ENCODE peak calls at places on chromosomes 13 and 19, in four cellular contexts. One of them, this sample, is unnamed.

GRCh38 chr13:59877933-59878332 is 285.8 kb downstream of the DIAPH3 start:
- DNase-seq in transverse colon: no peak
- DNase-seq in uterus: no peak
- DNase-seq in body of pancreas: no peak
- DNase-seq in this sample: no peak

GRCh38 chr19:35436477-35437141 is 11.4 kb upstream of the FFAR2 start:
- DNase-seq in transverse colon: peak; percentile 46
- DNase-seq in uterus: no peak
- DNase-seq in body of pancreas: peak; percentile 42
- DNase-seq in this sample: no peak

GRCh38 chr13:47166341-47166740 is 269.5 kb upstream of the HTR2A start:
- DNase-seq in transverse colon: no peak
- DNase-seq in uterus: no peak
- DNase-seq in body of pancreas: no peak
- DNase-seq in this sample: no peak

GRCh38 chr13:80126382-80127068 is 214.4 kb downstream of the SPRY2 start:
- DNase-seq in body of pancreas: no peak
- DNase-seq in transverse colon: no peak
- DNase-seq in uterus: no peak
- DNase-seq in this sample: no peak

GRCh38 chr13:32669030-32669646 is 82.9 kb downstream of the PDS5B start:
- DNase-seq in uterus: no peak
- DNase-seq in transverse colon: no peak
- DNase-seq in body of pancreas: no peak
- DNase-seq in this sample: no peak

GRCh38 chr13:36685912-36686311 is 12.1 kb downstream of the SERTM1 start:
- DNase-seq in uterus: peak; percentile 27
- DNase-seq in body of pancreas: no peak
- DNase-seq in transverse colon: no peak
- DNase-seq in this sample: no peak

GRCh38 chr19:2055871-2056809 is 5.1 kb upstream of the MKNK2 start:
- DNase-seq in transverse colon: peak; percentile 74
- DNase-seq in uterus: peak; percentile 90
- DNase-seq in body of pancreas: peak; percentile 49
- DNase-seq in this sample: peak; percentile 77

GRCh38 chr19:48842744-48843162 is 6.5 kb upstream of the HSD17B14 start:
- DNase-seq in body of pancreas: peak; percentile 40
- DNase-seq in transverse colon: peak; percentile 34
- DNase-seq in uterus: peak; percentile 57
- DNase-seq in this sample: no peak

GRCh38 chr19:28960586-28960985 is 252.4 kb downstream of the UQCRFS1 start:
- DNase-seq in body of pancreas: no peak
- DNase-seq in transverse colon: no peak
- DNase-seq in uterus: no peak
- DNase-seq in this sample: no peak

GRCh38 chr13:82758056-82758455 is 1124.2 kb downstream of the SLITRK1 start:
- DNase-seq in transverse colon: no peak
- DNase-seq in body of pancreas: no peak
- DNase-seq in uterus: no peak
- DNase-seq in this sample: no peak

GRCh38 chr13:32791545-32792172 is 205.4 kb downstream of the PDS5B start:
- DNase-seq in uterus: no peak
- DNase-seq in body of pancreas: no peak
- DNase-seq in transverse colon: no peak
- DNase-seq in this sample: no peak

GRCh38 chr19:14699641-14700040 is 9.8 kb downstream of the ZNF333 start:
- DNase-seq in uterus: no peak
- DNase-seq in body of pancreas: no peak
- DNase-seq in transverse colon: no peak
- DNase-seq in this sample: no peak

GRCh38 chr19:28881616-28882015 is 331.3 kb downstream of the UQCRFS1 start:
- DNase-seq in body of pancreas: no peak
- DNase-seq in transverse colon: no peak
- DNase-seq in uterus: no peak
- DNase-seq in this sample: no peak

GRCh38 chr13:97434417-97435296 is 688 bp downstream of the RAP2A start:
- DNase-seq in uterus: peak; percentile 44
- DNase-seq in transverse colon: peak; percentile 43
- DNase-seq in body of pancreas: peak; percentile 42
- DNase-seq in this sample: peak; percentile 76

GRCh38 chr13:59247166-59247565 is 916.6 kb downstream of the DIAPH3 start:
- DNase-seq in body of pancreas: peak; percentile 38
- DNase-seq in transverse colon: peak; percentile 38
- DNase-seq in uterus: no peak
- DNase-seq in this sample: peak; percentile 77

GRCh38 chr19:14837391-14837790 is 2.4 kb upstream of the OR7A5 start:
- DNase-seq in transverse colon: no peak
- DNase-seq in body of pancreas: no peak
- DNase-seq in uterus: no peak
- DNase-seq in this sample: no peak

GRCh38 chr19:17834350-17835181 is 13.2 kb downstream of the JAK3 start:
- DNase-seq in uterus: no peak
- DNase-seq in transverse colon: no peak
- DNase-seq in body of pancreas: no peak
- DNase-seq in this sample: no peak

GRCh38 chr13:34587586-34587985 is 354.5 kb upstream of the NBEA start:
- DNase-seq in transverse colon: no peak
- DNase-seq in uterus: no peak
- DNase-seq in body of pancreas: no peak
- DNase-seq in this sample: no peak

GRCh38 chr13:23440821-23441608 is 7.5 kb upstream of the SACS start:
- DNase-seq in uterus: no peak
- DNase-seq in body of pancreas: no peak
- DNase-seq in transverse colon: no peak
- DNase-seq in this sample: peak; percentile 58

GRCh38 chr13:35598790-35599369 is 122.4 kb upstream of the MAB21L1 start:
- DNase-seq in uterus: no peak
- DNase-seq in body of pancreas: no peak
- DNase-seq in transverse colon: no peak
- DNase-seq in this sample: no peak

GRCh38 chr19:28932446-28932845 is 280.5 kb downstream of the UQCRFS1 start:
- DNase-seq in transverse colon: no peak
- DNase-seq in body of pancreas: no peak
- DNase-seq in uterus: no peak
- DNase-seq in this sample: no peak

GRCh38 chr19:5624154-5624663 is 1.3 kb downstream of the SAFB start:
- DNase-seq in body of pancreas: peak; percentile 59
- DNase-seq in uterus: peak; percentile 37
- DNase-seq in transverse colon: peak; percentile 44
- DNase-seq in this sample: no peak

GRCh38 chr13:27973956-27974662 is 5.0 kb upstream of the CDX2 start:
- DNase-seq in uterus: no peak
- DNase-seq in transverse colon: no peak
- DNase-seq in body of pancreas: no peak
- DNase-seq in this sample: no peak

GRCh38 chr19:35717665-35718344 is at the start of gene KMT2B:
- DNase-seq in transverse colon: peak; percentile 96
- DNase-seq in body of pancreas: no peak
- DNase-seq in uterus: no peak
- DNase-seq in this sample: no peak

GRCh38 chr13:74966814-74967213 is 515.2 kb downstream of the TBC1D4 start:
- DNase-seq in body of pancreas: no peak
- DNase-seq in transverse colon: no peak
- DNase-seq in uterus: no peak
- DNase-seq in this sample: peak; percentile 51

GRCh38 chr13:72023895-72024294 is 156.9 kb upstream of the DACH1 start:
- DNase-seq in transverse colon: no peak
- DNase-seq in uterus: no peak
- DNase-seq in body of pancreas: no peak
- DNase-seq in this sample: no peak

GRCh38 chr13:54775501-54776191 is 1747.0 kb downstream of the OLFM4 start:
- DNase-seq in body of pancreas: no peak
- DNase-seq in transverse colon: no peak
- DNase-seq in uterus: no peak
- DNase-seq in this sample: no peak

GRCh38 chr19:33471111-33471996 is 50.2 kb downstream of the PEPD start:
- DNase-seq in body of pancreas: no peak
- DNase-seq in transverse colon: no peak
- DNase-seq in uterus: no peak
- DNase-seq in this sample: no peak

GRCh38 chr19:45164577-45165335 is 4.0 kb upstream of the NKPD1 start:
- DNase-seq in uterus: peak; percentile 34
- DNase-seq in body of pancreas: peak; percentile 56
- DNase-seq in transverse colon: peak; percentile 79
- DNase-seq in this sample: peak; percentile 47

DNA sequence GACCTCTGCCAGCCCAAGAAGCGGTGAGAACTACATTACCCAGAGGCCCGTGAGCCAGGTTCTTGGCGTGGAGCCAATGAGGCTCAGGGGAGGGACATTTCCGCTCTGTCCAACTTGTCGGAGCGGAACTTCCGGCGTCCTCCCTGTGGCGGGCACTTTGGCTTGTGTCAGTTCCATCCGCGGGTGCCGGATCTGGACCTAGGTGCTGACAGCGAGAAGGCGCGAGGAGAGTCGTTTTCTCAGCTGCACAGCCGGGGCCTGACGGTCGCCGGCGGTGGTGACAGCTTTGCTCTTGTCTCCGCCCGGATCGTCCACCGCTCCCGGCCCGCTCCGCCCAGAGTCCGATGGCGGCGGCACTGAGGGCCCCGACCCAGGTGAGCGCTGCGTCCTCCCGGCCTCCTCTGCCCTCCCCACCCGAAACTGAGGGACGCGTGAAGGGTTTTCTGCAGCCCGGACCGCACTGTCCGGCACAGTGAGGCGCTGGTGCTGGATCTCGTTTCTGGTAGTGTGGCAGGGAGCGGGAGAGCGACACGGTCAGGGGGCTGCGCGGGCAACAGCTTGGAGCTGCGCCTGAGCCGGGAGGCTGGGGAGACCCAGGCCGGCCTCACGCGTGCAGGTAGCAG is at the start of gene ZNF530:
- DNase-seq in body of pancreas: peak; percentile 94
- DNase-seq in transverse colon: peak; percentile 94
- DNase-seq in uterus: peak; percentile 89
- DNase-seq in this sample: peak; percentile 97
- TF ChIP-seq POLR2A in body of pancreas: no peak
- TF ChIP-seq POLR2A in transverse colon: no peak
- TF ChIP-seq POLR2A in uterus: no peak
- TF ChIP-seq POLR2A in this sample: no peak

GRCh38 chr19:38799104-38799503 is 10.1 kb downstream of the LGALS7B start:
- DNase-seq in transverse colon: no peak
- DNase-seq in body of pancreas: no peak
- DNase-seq in uterus: no peak
- DNase-seq in this sample: no peak
- H3K4me3 ChIP-seq in transverse colon: no peak overlapping the region
- H3K4me3 ChIP-seq in body of pancreas: no peak overlapping the region
- H3K4me3 ChIP-seq in uterus: no peak overlapping the region
- H3K4me3 ChIP-seq in this sample: no peak overlapping the region

GRCh38 chr13:94343243-94343585 is 136.3 kb downstream of the DCT start:
- DNase-seq in body of pancreas: no peak
- DNase-seq in transverse colon: no peak
- DNase-seq in uterus: no peak
- DNase-seq in this sample: no peak
- H3K27ac ChIP-seq in body of pancreas: no peak overlapping the region
- H3K27ac ChIP-seq in transverse colon: peak overlapping the region; percentile 59
- H3K27ac ChIP-seq in uterus: no peak overlapping the region
- H3K27ac ChIP-seq in this sample: no peak overlapping the region

GRCh38 chr13:26051231-26052135 is at the start of gene SHISA2:
- DNase-seq in transverse colon: no peak
- DNase-seq in body of pancreas: peak; percentile 41
- DNase-seq in uterus: no peak
- DNase-seq in this sample: no peak
- TF ChIP-seq POLR2A in transverse colon: peak; percentile 15
- TF ChIP-seq POLR2A in body of pancreas: peak; percentile 51
- TF ChIP-seq POLR2A in uterus: peak; percentile 54
- TF ChIP-seq POLR2A in this sample: no peak

DNA sequence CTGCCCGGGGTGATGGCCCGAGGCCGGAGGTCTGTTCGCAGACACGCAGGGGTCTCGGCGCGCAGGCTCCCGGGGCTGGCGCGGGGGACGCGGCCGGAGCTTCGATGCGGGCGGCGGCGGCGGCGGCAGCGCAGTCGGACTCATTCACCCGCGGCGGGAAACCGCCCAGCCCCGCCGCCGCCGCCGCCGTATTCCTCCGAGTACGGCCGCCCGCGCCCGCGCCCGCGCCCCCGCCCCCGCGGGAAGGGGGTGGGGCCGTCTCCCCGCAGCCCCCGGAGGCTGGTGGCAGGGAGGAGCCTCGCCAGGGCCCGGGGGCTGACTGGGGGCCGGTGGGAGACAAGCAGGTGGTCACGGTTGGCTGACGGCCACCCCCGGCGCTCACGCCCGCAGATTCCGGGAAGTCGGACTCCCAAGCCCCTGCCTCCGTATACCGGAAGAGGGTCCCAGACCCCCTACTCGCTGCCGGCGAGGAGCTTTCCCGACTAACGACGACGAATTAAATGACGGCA is at the start of gene C2CD4C:
- DNase-seq in transverse colon: no peak
- DNase-seq in body of pancreas: no peak
- DNase-seq in uterus: no peak
- DNase-seq in this sample: peak; percentile 64
- H3K4me3 ChIP-seq in transverse colon: peak within 1 kb of the TSS; percentile 24
- H3K4me3 ChIP-seq in body of pancreas: no peak within 1 kb of the TSS
- H3K4me3 ChIP-seq in uterus: peak within 1 kb of the TSS; percentile 38
- H3K4me3 ChIP-seq in this sample: peak within 1 kb of the TSS; percentile 60

GRCh38 chr13:52599853-52600603 is 42.2 kb upstream of the HNRNPA1L2 start:
- DNase-seq in uterus: peak; percentile 26
- DNase-seq in transverse colon: peak; percentile 24
- DNase-seq in body of pancreas: peak; percentile 32
- DNase-seq in this sample: peak; percentile 70
- H3K27ac ChIP-seq in uterus: peak overlapping the region; percentile 94
- H3K27ac ChIP-seq in transverse colon: peak overlapping the region; percentile 62
- H3K27ac ChIP-seq in body of pancreas: peak overlapping the region; percentile 2
- H3K27ac ChIP-seq in this sample: peak overlapping the region; percentile 88